ENCODE peak calls at places on chromosomes 1 and 21, in eight cellular contexts. T is memory B cell; U is NAMALWA; F is caudate nucleus; C is brain microvascular endothelial cell; K is lower leg skin; V is aorta; N is activated CD8-positive, alpha-beta memory T cell treated with anti-CD3 and anti-CD28 coated beads for 4 hours. W is an unnamed sample.

GRCh38 chr1:205664399-205665108 is 15.8 kb downstream of the SLC45A3 start:
- DNase-seq in T (no peak), U (no peak), F (no peak), C (no peak), K (no peak), V (no peak), N (no peak), W (no peak)

GRCh38 chr1:24557711-24558121 is 1.8 kb downstream of the NCMAP start:
- DNase-seq in T (no peak), U (no peak), F (no peak), C (no peak), K (peak; percentile 59), V (no peak), N (no peak), W (no peak)

GRCh38 chr1:222009105-222009730 is 267.3 kb upstream of the DUSP10 start:
- DNase-seq in T (peak; percentile 18), U (peak; percentile 61), F (no peak), C (no peak), K (no peak), V (no peak), N (peak; percentile 2), W (no peak)

GRCh38 chr1:153430561-153430960 is 14.2 kb downstream of the S100A7A start:
- DNase-seq in T (no peak), U (no peak), F (no peak), C (no peak), K (peak; percentile 77), V (no peak), N (no peak), W (no peak)

GRCh38 chr1:197911172-197911856 is 5.9 kb upstream of the LHX9 start:
- DNase-seq in T (no peak), U (no peak), F (no peak), C (no peak), K (peak; percentile 83), V (no peak), N (no peak), W (no peak)

GRCh38 chr1:111628153-111628552 is 8.6 kb downstream of the RAP1A start:
- DNase-seq in T (no peak), U (peak; percentile 35), F (no peak), C (no peak), K (no peak), V (no peak), N (no peak), W (no peak)

GRCh38 chr1:206739411-206740076 is 31.0 kb upstream of the IL19 start:
- DNase-seq in T (no peak), U (peak; percentile 69), F (no peak), C (no peak), K (no peak), V (no peak), N (no peak), W (no peak)

GRCh38 chr1:183209533-183210158 is 23.6 kb downstream of the LAMC2 start:
- DNase-seq in T (no peak), U (no peak), F (no peak), C (peak; percentile 73), K (no peak), V (no peak), N (no peak), W (no peak)

GRCh38 chr1:37944091-37944763 is 2.6 kb downstream of the INPP5B start:
- DNase-seq in T (no peak), U (no peak), F (no peak), C (peak; percentile 56), K (no peak), V (no peak), N (no peak), W (no peak)

GRCh38 chr1:244833734-244834595 is 1.5 kb upstream of the COX20 start:
- DNase-seq in T (peak; percentile 41), U (peak; percentile 88), F (peak; percentile 64), C (peak; percentile 68), K (peak; percentile 93), V (peak; percentile 79), N (peak; percentile 10), W (peak; percentile 32)

GRCh38 chr21:45973475-45974072 is 8.0 kb upstream of the COL6A1 start:
- DNase-seq in T (peak; percentile 62), U (peak; percentile 19), F (no peak), C (peak; percentile 81), K (peak; percentile 96), V (peak; percentile 94), N (peak; percentile 68), W (peak; percentile 70)

GRCh38 chr1:30966690-30967369 is 58.3 kb upstream of the SDC3 start:
- DNase-seq in T (no peak), U (peak; percentile 33), F (no peak), C (peak; percentile 65), K (no peak), V (no peak), N (no peak), W (no peak)

GRCh38 chr1:108505766-108506075 is 54.2 kb upstream of the EEIG2 start:
- DNase-seq in T (no peak), U (no peak), F (no peak), C (no peak), K (no peak), V (no peak), N (no peak), W (no peak)

GRCh38 chr1:88730995-88731394 is 46.9 kb downstream of the PKN2 start:
- DNase-seq in T (no peak), U (no peak), F (no peak), C (no peak), K (no peak), V (no peak), N (no peak), W (no peak)

GRCh38 chr1:11562664-11563063 is 83.7 kb downstream of the DISP3 start:
- DNase-seq in T (no peak), U (no peak), F (no peak), C (no peak), K (no peak), V (no peak), N (no peak), W (no peak)

W was measured in T-helper 17 cell.